ENCODE peak calls at places on chromosomes 4 and X, in eight cellular contexts. One of them, this sample, is unnamed.

GRCh38 chr4:138310498-138310897 is 68.3 kb upstream of the SLC7A11 start:
- DNase-seq in astrocyte of the spinal cord: no peak
- DNase-seq in fibroblast of lung: peak
- DNase-seq in cardiac fibroblast: peak
- DNase-seq in AG09319: peak
- DNase-seq in BJ: no peak
- DNase-seq in tibial artery: no peak
- DNase-seq in astrocyte: peak
- DNase-seq in this sample: no peak

GRCh38 chrX:68659385-68659784 is 11.9 kb downstream of the STARD8 start:
- DNase-seq in BJ: no peak
- DNase-seq in astrocyte: no peak
- DNase-seq in fibroblast of lung: no peak
- DNase-seq in AG09319: no peak
- DNase-seq in astrocyte of the spinal cord: peak
- DNase-seq in cardiac fibroblast: peak
- DNase-seq in tibial artery: no peak
- DNase-seq in this sample: no peak

GRCh38 chr4:1396806-1397455 is 9.3 kb downstream of the NKX1-1 start:
- DNase-seq in fibroblast of lung: no peak
- DNase-seq in astrocyte of the spinal cord: no peak
- DNase-seq in astrocyte: no peak
- DNase-seq in AG09319: no peak
- DNase-seq in tibial artery: peak
- DNase-seq in cardiac fibroblast: no peak
- DNase-seq in BJ: no peak
- DNase-seq in this sample: no peak

GRCh38 chrX:111100191-111100590 is 4.2 kb downstream of the PAK3 start:
- DNase-seq in astrocyte of the spinal cord: peak
- DNase-seq in astrocyte: no peak
- DNase-seq in cardiac fibroblast: peak
- DNase-seq in BJ: no peak
- DNase-seq in tibial artery: no peak
- DNase-seq in AG09319: no peak
- DNase-seq in fibroblast of lung: peak
- DNase-seq in this sample: no peak

GRCh38 chr4:1022051-1022738 is 10.8 kb downstream of the FGFRL1 start:
- DNase-seq in fibroblast of lung: no peak
- DNase-seq in AG09319: no peak
- DNase-seq in BJ: no peak
- DNase-seq in astrocyte: no peak
- DNase-seq in astrocyte of the spinal cord: no peak
- DNase-seq in cardiac fibroblast: no peak
- DNase-seq in tibial artery: no peak
- DNase-seq in this sample: no peak

GRCh38 chr4:141078871-141079270 is 54.4 kb downstream of the RNF150 start:
- DNase-seq in cardiac fibroblast: peak
- DNase-seq in AG09319: peak
- DNase-seq in fibroblast of lung: peak
- DNase-seq in astrocyte of the spinal cord: no peak
- DNase-seq in BJ: no peak
- DNase-seq in astrocyte: peak
- DNase-seq in tibial artery: no peak
- DNase-seq in this sample: no peak

GRCh38 chr4:46211406-46211805 is 87.6 kb upstream of the GABRG1 start:
- DNase-seq in AG09319: no peak
- DNase-seq in cardiac fibroblast: no peak
- DNase-seq in fibroblast of lung: peak
- DNase-seq in BJ: no peak
- DNase-seq in tibial artery: no peak
- DNase-seq in astrocyte: peak
- DNase-seq in astrocyte of the spinal cord: peak
- DNase-seq in this sample: no peak

GRCh38 chr4:81757706-81758105 is 286.0 kb upstream of the RASGEF1B start:
- DNase-seq in BJ: no peak
- DNase-seq in tibial artery: no peak
- DNase-seq in astrocyte of the spinal cord: no peak
- DNase-seq in AG09319: no peak
- DNase-seq in astrocyte: no peak
- DNase-seq in fibroblast of lung: no peak
- DNase-seq in cardiac fibroblast: peak
- DNase-seq in this sample: no peak

GRCh38 chr4:5524451-5524850 is 183.9 kb downstream of the EVC2 start:
- DNase-seq in tibial artery: no peak
- DNase-seq in astrocyte: no peak
- DNase-seq in BJ: no peak
- DNase-seq in cardiac fibroblast: peak
- DNase-seq in fibroblast of lung: peak
- DNase-seq in AG09319: no peak
- DNase-seq in astrocyte of the spinal cord: no peak
- DNase-seq in this sample: no peak

GRCh38 chr4:180205276-180205675 is 2037.9 kb upstream of the TENM3 start:
- DNase-seq in astrocyte of the spinal cord: no peak
- DNase-seq in cardiac fibroblast: no peak
- DNase-seq in BJ: no peak
- DNase-seq in fibroblast of lung: no peak
- DNase-seq in astrocyte: no peak
- DNase-seq in AG09319: no peak
- DNase-seq in tibial artery: no peak
- DNase-seq in this sample: no peak

DNA sequence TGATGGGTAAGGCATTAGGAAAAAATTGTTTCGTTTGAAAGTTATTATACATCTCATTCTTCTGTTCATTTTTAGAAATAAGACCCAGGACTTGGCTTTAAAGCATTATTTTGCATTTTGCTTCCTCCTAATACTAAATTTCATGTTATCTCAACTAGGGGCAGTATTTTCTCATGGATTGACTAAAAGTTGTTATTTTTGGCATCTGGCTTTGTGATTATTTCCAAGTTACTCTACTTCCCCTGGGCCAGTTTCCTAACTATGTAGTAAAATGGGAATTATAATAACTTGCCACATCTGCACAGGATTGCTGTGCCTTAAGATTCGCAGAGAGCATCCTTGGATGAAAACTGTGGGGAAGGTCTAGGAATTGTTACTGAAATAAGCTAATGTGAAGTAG is 3.0 kb downstream of the RBPJ start:
- DNase-seq in tibial artery: no peak
- DNase-seq in BJ: no peak
- DNase-seq in AG09319: no peak
- DNase-seq in cardiac fibroblast: peak
- DNase-seq in fibroblast of lung: peak
- DNase-seq in astrocyte of the spinal cord: peak
- DNase-seq in astrocyte: peak
- DNase-seq in this sample: no peak
- TF ChIP-seq CTCF in tibial artery: peak
- TF ChIP-seq CTCF in BJ: peak
- TF ChIP-seq CTCF in AG09319: peak
- TF ChIP-seq CTCF in cardiac fibroblast: peak
- TF ChIP-seq CTCF in fibroblast of lung: peak
- TF ChIP-seq CTCF in astrocyte of the spinal cord: peak
- TF ChIP-seq CTCF in astrocyte: peak
- TF ChIP-seq CTCF in this sample: peak

GRCh38 chr4:139896242-139896752 is 230.7 kb downstream of the MGST2 start:
- DNase-seq in AG09319: no peak
- DNase-seq in cardiac fibroblast: no peak
- DNase-seq in astrocyte of the spinal cord: no peak
- DNase-seq in BJ: no peak
- DNase-seq in astrocyte: no peak
- DNase-seq in fibroblast of lung: no peak
- DNase-seq in tibial artery: no peak
- DNase-seq in this sample: no peak

GRCh38 chr4:139901516-139902327 is 236.1 kb downstream of the MGST2 start:
- DNase-seq in astrocyte: no peak
- DNase-seq in BJ: no peak
- DNase-seq in AG09319: no peak
- DNase-seq in fibroblast of lung: peak
- DNase-seq in astrocyte of the spinal cord: peak
- DNase-seq in cardiac fibroblast: no peak
- DNase-seq in tibial artery: no peak
- DNase-seq in this sample: no peak

GRCh38 chr4:139899346-139899745 is 233.7 kb downstream of the MGST2 start:
- DNase-seq in cardiac fibroblast: no peak
- DNase-seq in fibroblast of lung: no peak
- DNase-seq in astrocyte of the spinal cord: no peak
- DNase-seq in AG09319: no peak
- DNase-seq in astrocyte: no peak
- DNase-seq in tibial artery: no peak
- DNase-seq in BJ: no peak
- DNase-seq in this sample: no peak

GRCh38 chr4:139900964-139901376 is 235.4 kb downstream of the MGST2 start:
- DNase-seq in astrocyte of the spinal cord: no peak
- DNase-seq in BJ: no peak
- DNase-seq in tibial artery: no peak
- DNase-seq in astrocyte: no peak
- DNase-seq in fibroblast of lung: no peak
- DNase-seq in AG09319: no peak
- DNase-seq in cardiac fibroblast: no peak
- DNase-seq in this sample: no peak

DNA sequence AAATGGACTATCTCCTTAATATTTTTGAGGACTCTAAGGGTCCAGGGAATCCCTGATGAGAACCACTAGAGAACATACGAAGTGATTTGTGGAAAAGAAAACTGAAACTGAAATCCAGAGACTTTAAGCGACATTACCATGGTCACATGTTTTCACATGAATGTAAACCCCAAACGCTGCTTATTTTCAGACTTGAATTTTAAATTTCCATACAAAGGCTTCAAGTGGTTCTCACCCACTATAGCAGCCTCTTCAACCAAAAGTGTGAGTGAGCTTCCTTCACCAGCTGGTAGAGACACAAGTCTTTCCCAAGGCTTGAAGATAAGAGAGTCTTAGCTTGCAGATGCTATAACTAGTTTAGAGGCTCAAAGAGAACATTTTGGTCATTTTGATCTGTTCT is 232.7 kb downstream of the MGST2 start:
- DNase-seq in astrocyte of the spinal cord: no peak
- DNase-seq in AG09319: no peak
- DNase-seq in astrocyte: no peak
- DNase-seq in cardiac fibroblast: no peak
- DNase-seq in tibial artery: no peak
- DNase-seq in BJ: no peak
- DNase-seq in fibroblast of lung: no peak
- DNase-seq in this sample: no peak
- TF ChIP-seq CTCF in astrocyte of the spinal cord: no peak
- TF ChIP-seq CTCF in AG09319: no peak
- TF ChIP-seq CTCF in astrocyte: no peak
- TF ChIP-seq CTCF in cardiac fibroblast: no peak
- TF ChIP-seq CTCF in tibial artery: no peak
- TF ChIP-seq CTCF in BJ: no peak
- TF ChIP-seq CTCF in fibroblast of lung: no peak
- TF ChIP-seq CTCF in this sample: no peak

GRCh38 chr4:70914631-70915030 is 12.5 kb downstream of the MOB1B start:
- DNase-seq in cardiac fibroblast: no peak
- DNase-seq in astrocyte: no peak
- DNase-seq in BJ: no peak
- DNase-seq in astrocyte of the spinal cord: no peak
- DNase-seq in tibial artery: no peak
- DNase-seq in AG09319: no peak
- DNase-seq in fibroblast of lung: no peak
- DNase-seq in this sample: no peak

GRCh38 chr4:70908993-70909556 is 6.9 kb downstream of the MOB1B start:
- DNase-seq in cardiac fibroblast: no peak
- DNase-seq in fibroblast of lung: no peak
- DNase-seq in tibial artery: no peak
- DNase-seq in BJ: no peak
- DNase-seq in astrocyte: no peak
- DNase-seq in AG09319: no peak
- DNase-seq in astrocyte of the spinal cord: no peak
- DNase-seq in this sample: no peak

GRCh38 chr4:70915048-70915815 is 13.1 kb downstream of the MOB1B start:
- DNase-seq in cardiac fibroblast: no peak
- DNase-seq in astrocyte of the spinal cord: peak
- DNase-seq in fibroblast of lung: peak
- DNase-seq in AG09319: no peak
- DNase-seq in astrocyte: peak
- DNase-seq in tibial artery: no peak
- DNase-seq in BJ: no peak
- DNase-seq in this sample: no peak

GRCh38 chr4:70915874-70916559 is 13.8 kb downstream of the MOB1B start:
- DNase-seq in fibroblast of lung: no peak
- DNase-seq in astrocyte: no peak
- DNase-seq in AG09319: no peak
- DNase-seq in BJ: no peak
- DNase-seq in tibial artery: no peak
- DNase-seq in astrocyte of the spinal cord: no peak
- DNase-seq in cardiac fibroblast: no peak
- DNase-seq in this sample: no peak

GRCh38 chr4:70913947-70914445 is 11.8 kb downstream of the MOB1B start:
- DNase-seq in astrocyte: no peak
- DNase-seq in cardiac fibroblast: no peak
- DNase-seq in fibroblast of lung: no peak
- DNase-seq in AG09319: no peak
- DNase-seq in BJ: no peak
- DNase-seq in astrocyte of the spinal cord: no peak
- DNase-seq in tibial artery: no peak
- DNase-seq in this sample: no peak
- TF ChIP-seq CTCF in astrocyte: no peak
- TF ChIP-seq CTCF in cardiac fibroblast: no peak
- TF ChIP-seq CTCF in fibroblast of lung: peak
- TF ChIP-seq CTCF in AG09319: no peak
- TF ChIP-seq CTCF in BJ: no peak
- TF ChIP-seq CTCF in astrocyte of the spinal cord: no peak
- TF ChIP-seq CTCF in tibial artery: no peak
- TF ChIP-seq CTCF in this sample: no peak

GRCh38 chr4:28357985-28358384 is 1497.3 kb downstream of the STIM2 start:
- DNase-seq in astrocyte: no peak
- DNase-seq in tibial artery: no peak
- DNase-seq in astrocyte of the spinal cord: no peak
- DNase-seq in BJ: no peak
- DNase-seq in AG09319: no peak
- DNase-seq in fibroblast of lung: no peak
- DNase-seq in cardiac fibroblast: peak
- DNase-seq in this sample: no peak
- TF ChIP-seq CTCF in astrocyte: no peak
- TF ChIP-seq CTCF in tibial artery: no peak
- TF ChIP-seq CTCF in astrocyte of the spinal cord: peak
- TF ChIP-seq CTCF in BJ: peak
- TF ChIP-seq CTCF in AG09319: peak
- TF ChIP-seq CTCF in fibroblast of lung: peak
- TF ChIP-seq CTCF in cardiac fibroblast: peak
- TF ChIP-seq CTCF in this sample: peak

This sample was measured in retinal pigment epithelial cell.